ENCODE peak calls at places on chromosomes 12 and 14, in four cellular contexts. V, Q, R and S are unnamed samples.

GRCh38 chr14:95068091-95068490 is 89.2 kb downstream of the DICER1 start:
- DNase-seq in V (no peak), Q (no peak), R (no peak), S (no peak)

GRCh38 chr12:31362115-31362758 is 36.3 kb upstream of the SINHCAF start:
- DNase-seq in V (no peak), Q (peak), R (peak), S (no peak)

GRCh38 chr12:113227686-113228391 is 6.6 kb downstream of the TPCN1 start:
- DNase-seq in V (no peak), Q (no peak), R (no peak), S (no peak)

GRCh38 chr12:111692575-111693210 is 6.8 kb downstream of the ACAD10 start:
- DNase-seq in V (no peak), Q (peak), R (no peak), S (no peak)

GRCh38 chr12:132106921-132107320 is 37.2 kb downstream of the DDX51 start:
- DNase-seq in V (no peak), Q (no peak), R (no peak), S (no peak)

GRCh38 chr14:44162197-44162596 is 344.9 kb downstream of the FSCB start:
- DNase-seq in V (no peak), Q (no peak), R (peak), S (no peak)

GRCh38 chr14:44846232-44846824 is 115.4 kb downstream of the KLHL28 start:
- DNase-seq in V (peak), Q (peak), R (peak), S (peak)

GRCh38 chr12:102300824-102301461 is 103.3 kb upstream of the PMCH start:
- DNase-seq in V (peak), Q (peak), R (peak), S (peak)

GRCh38 chr12:38930994-38931393 is 25.6 kb upstream of the CPNE8 start:
- DNase-seq in V (no peak), Q (no peak), R (peak), S (no peak)

GRCh38 chr14:54829486-54830224 is 73.0 kb downstream of the GCH1 start:
- DNase-seq in V (no peak), Q (no peak), R (no peak), S (no peak)

GRCh38 chr14:34103176-34103575 is 152.3 kb upstream of the EGLN3 start:
- DNase-seq in V (no peak), Q (no peak), R (peak), S (no peak)

GRCh38 chr14:49879683-49880204 is 13.1 kb upstream of the ARF6 start:
- DNase-seq in V (no peak), Q (peak), R (peak), S (peak)

GRCh38 chr12:108355069-108355468 is 16.0 kb upstream of the CMKLR1 start:
- DNase-seq in V (no peak), Q (no peak), R (no peak), S (no peak)

GRCh38 chr12:104426926-104427546 is 29.7 kb upstream of the CHST11 start:
- DNase-seq in V (no peak), Q (no peak), R (no peak), S (no peak)

DNA sequence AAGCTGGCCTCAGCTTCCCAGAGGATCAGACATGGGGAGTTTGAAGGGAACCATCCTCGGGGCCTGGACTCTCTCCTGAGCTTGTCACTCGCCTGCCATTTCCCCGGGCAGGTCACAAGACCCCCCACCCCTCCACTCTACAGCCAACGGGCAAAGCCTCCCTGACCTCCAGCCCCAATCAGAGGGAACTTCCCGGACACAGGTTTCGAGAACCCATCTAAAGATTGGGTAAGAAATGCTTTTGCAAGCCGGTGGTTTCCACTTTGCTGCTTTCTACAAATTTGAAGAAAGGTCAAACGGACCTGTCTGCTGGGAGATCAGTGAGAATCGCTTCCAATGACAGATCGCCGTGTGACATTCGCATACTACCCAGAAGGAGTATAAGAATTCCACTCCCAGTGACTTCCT is 89.6 kb downstream of the SCARB1 start:
- DNase-seq in V (no peak), Q (no peak), R (no peak), S (no peak)
- TF ChIP-seq ZNF274 in V (no peak), Q (no peak), R (no peak), S (no peak)

DNA sequence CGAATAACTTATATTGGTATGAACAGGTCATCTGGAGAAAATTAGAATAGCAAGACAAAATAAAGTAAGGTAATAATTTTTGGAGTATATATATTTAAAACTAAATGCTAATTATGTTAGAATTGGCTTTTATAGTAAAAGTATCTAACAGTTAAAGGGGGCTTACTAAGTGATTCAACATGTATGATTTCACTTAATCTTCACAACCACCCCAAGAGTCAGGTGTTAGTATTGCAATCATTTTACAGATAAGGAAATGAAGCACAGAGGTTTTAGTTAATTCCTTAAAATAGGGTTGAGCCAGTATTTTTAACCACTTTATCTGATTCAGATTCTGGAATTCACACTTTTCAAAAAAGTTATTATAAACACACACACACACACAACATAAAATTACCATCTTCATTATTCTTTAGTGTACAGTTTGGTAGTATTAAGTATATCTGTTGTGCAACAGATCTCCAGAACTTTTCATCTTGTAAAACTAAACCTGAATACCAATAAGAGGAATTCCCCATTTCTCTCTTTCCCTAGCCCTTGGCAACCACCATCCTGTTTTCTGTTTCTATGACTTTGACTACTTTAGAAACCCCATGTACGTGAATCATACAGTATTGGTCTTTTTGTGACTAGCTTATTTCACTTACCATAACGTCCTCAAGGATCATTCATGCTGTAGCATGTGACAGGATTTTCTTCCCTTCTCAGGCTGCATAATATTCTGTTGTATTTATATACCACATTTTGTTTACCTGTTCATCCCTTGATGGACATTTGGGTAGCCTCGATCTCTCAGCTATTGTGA is 12.5 kb downstream of the A2M start:
- DNase-seq in V (no peak), Q (no peak), R (no peak), S (no peak)
- TF ChIP-seq SRF in V (no peak), Q (no peak), R (no peak), S (no peak)

GRCh38 chr14:23353433-23353780 is 720 bp upstream of the SLC22A17 start:
- DNase-seq in V (no peak), Q (no peak), R (no peak), S (no peak)

GRCh38 chr14:23349156-23349845 is 3.4 kb downstream of the SLC22A17 start:
- DNase-seq in V (no peak), Q (no peak), R (no peak), S (no peak)

GRCh38 chr14:23352506-23353432 is at the start of gene SLC22A17:
- DNase-seq in V (no peak), Q (peak), R (peak), S (peak)

GRCh38 chr14:23354990-23355389 is 2.3 kb upstream of the SLC22A17 start:
- DNase-seq in V (no peak), Q (no peak), R (no peak), S (no peak)

GRCh38 chr14:23351681-23352505 is 794 bp downstream of the SLC22A17 start:
- DNase-seq in V (no peak), Q (peak), R (no peak), S (no peak)
- TF ChIP-seq RAD21 in V (no peak), Q (no peak), R (no peak), S (no peak)

GRCh38 chr12:45655753-45656152 is 73.8 kb upstream of the ARID2 start:
- DNase-seq in V (no peak), Q (no peak), R (no peak), S (no peak)
- TF ChIP-seq ZNF274 in V (no peak), Q (no peak), R (no peak), S (no peak)